ENCODE peak calls at places on chromosomes 4 and X, in four cellular contexts. M, V, N and Q are unnamed samples.

GRCh38 chr4:139728840-139729239 is 63.2 kb downstream of the MGST2 start:
- DNase-seq in M (no peak), V (no peak), N (no peak), Q (no peak)

GRCh38 chr4:153488719-153489384 is 22.7 kb downstream of the TMEM131L start:
- DNase-seq in M (no peak), V (peak; percentile 87), N (no peak), Q (no peak)

GRCh38 chr4:142126890-142127497 is 490.6 kb downstream of the IL15 start:
- DNase-seq in M (peak; percentile 20), V (peak; percentile 13), N (peak; percentile 32), Q (no peak)

GRCh38 chr4:140884431-140885058 is 128.4 kb upstream of the TBC1D9 start:
- DNase-seq in M (peak; percentile 12), V (peak; percentile 9), N (peak; percentile 29), Q (peak; percentile 42)

GRCh38 chrX:31223817-31224216 is 152.0 kb upstream of the FTHL17 start:
- DNase-seq in M (no peak), V (no peak), N (no peak), Q (no peak)

GRCh38 chrX:136812286-136812685 is 31.6 kb upstream of the ARHGEF6 start:
- DNase-seq in M (no peak), V (no peak), N (no peak), Q (no peak)

GRCh38 chr4:7198440-7199128 is 6.2 kb downstream of the SORCS2 start:
- DNase-seq in M (no peak), V (no peak), N (no peak), Q (no peak)

GRCh38 chr4:63663870-63664269 is 745.4 kb downstream of the TECRL start:
- DNase-seq in M (no peak), V (peak; percentile 41), N (no peak), Q (no peak)

DNA sequence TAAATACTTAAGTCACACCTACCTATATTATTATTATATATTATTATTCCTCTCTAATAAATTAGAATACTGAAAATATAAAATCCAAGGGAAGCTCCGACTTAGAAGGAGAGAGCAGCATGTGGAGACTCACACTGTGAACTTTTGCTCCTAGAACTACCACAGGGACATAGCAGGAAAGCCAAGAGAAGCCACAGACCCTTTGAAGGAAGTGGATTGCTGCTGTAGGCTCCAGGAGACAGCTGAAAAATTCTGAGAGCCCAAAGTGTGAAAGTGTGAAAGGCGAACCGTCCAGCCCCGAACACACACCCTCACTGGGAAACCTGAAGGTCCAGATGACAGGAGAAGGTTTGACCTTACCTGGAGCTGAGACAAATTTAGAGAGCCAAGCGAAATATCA is 177.0 kb downstream of the FAM13A start:
- DNase-seq in M (no peak), V (no peak), N (no peak), Q (no peak)
- TF ChIP-seq SPI1 in M (no peak), V (no peak), N (no peak), Q (no peak)

GRCh38 chrX:131778269-131779218 is 234.7 kb downstream of the OR13H1 start:
- DNase-seq in M (no peak), V (peak; percentile 82), N (no peak), Q (no peak)
- TF ChIP-seq SPI1 in M (no peak), V (no peak), N (no peak), Q (no peak)

DNA sequence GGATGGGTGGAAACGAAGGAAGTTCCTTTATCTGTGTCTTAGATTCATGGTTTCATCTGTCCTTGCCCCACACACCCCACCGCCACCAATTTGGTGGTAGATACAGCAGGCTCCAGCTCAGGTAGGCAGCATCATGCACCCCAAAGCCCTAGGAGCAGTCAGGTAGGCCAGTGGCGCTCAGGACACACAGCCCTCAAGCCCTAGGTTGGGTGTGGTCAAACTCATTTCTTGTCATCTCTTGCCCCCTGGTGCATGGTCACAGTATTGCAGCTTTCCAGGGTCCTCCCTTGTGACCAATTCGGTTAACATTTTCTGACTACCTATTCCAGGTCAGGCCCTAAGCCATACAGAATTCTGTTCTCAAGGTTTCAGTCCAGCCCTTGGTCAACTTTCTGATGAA is 14.5 kb upstream of the PRRG3 start:
- DNase-seq in M (peak; percentile 17), V (peak; percentile 12), N (peak; percentile 70), Q (peak; percentile 23)
- TF ChIP-seq SPI1 in M (no peak), V (no peak), N (no peak), Q (no peak)

GRCh38 chrX:130877892-130878321 is 25.1 kb downstream of the ENOX2 start:
- DNase-seq in M (no peak), V (no peak), N (no peak), Q (no peak)

GRCh38 chrX:130874751-130875150 is 28.3 kb downstream of the ENOX2 start:
- DNase-seq in M (no peak), V (no peak), N (no peak), Q (no peak)

GRCh38 chrX:130884627-130885026 is 18.4 kb downstream of the ENOX2 start:
- DNase-seq in M (no peak), V (no peak), N (no peak), Q (no peak)

GRCh38 chrX:130878350-130879341 is 24.4 kb downstream of the ENOX2 start:
- DNase-seq in M (no peak), V (no peak), N (no peak), Q (no peak)
- TF ChIP-seq SPI1 in M (no peak), V (no peak), N (no peak), Q (no peak)

GRCh38 chr4:102521570-102522553 is 20.7 kb downstream of the NFKB1 start:
- DNase-seq in M (no peak), V (no peak), N (no peak), Q (no peak)

GRCh38 chr4:102519925-102520324 is 18.8 kb downstream of the NFKB1 start:
- DNase-seq in M (no peak), V (no peak), N (no peak), Q (no peak)

GRCh38 chr4:102518703-102519131 is 17.6 kb downstream of the NFKB1 start:
- DNase-seq in M (no peak), V (no peak), N (no peak), Q (no peak)

GRCh38 chr4:102514298-102514964 is 13.3 kb downstream of the NFKB1 start:
- DNase-seq in M (no peak), V (no peak), N (no peak), Q (no peak)

GRCh38 chr4:102517753-102518152 is 16.6 kb downstream of the NFKB1 start:
- DNase-seq in M (no peak), V (no peak), N (no peak), Q (no peak)
- TF ChIP-seq SPI1 in M (no peak), V (no peak), N (no peak), Q (no peak)